ENCODE peak calls at places on chromosomes 12 and 14, in ten cellular contexts. N is GM12865, V is right lobe of liver, O is endodermal cell, W is OCI-LY7, J is H7, E is brain microvascular endothelial cell, Y is dorsolateral prefrontal cortex, X is Panc1, T is lower lobe of right lung. F is an unnamed sample.

GRCh38 chr12:57381693-57382220 is 49.1 kb downstream of the R3HDM2 start:
- DNase-seq in X (no peak), V (no peak), O (no peak), T (no peak), J (no peak), W (no peak), E (peak), N (no peak), Y (no peak), F (no peak)

GRCh38 chr12:31353730-31354708 is 28.1 kb upstream of the SINHCAF start:
- DNase-seq in V (no peak), J (no peak), Y (no peak), T (no peak), W (peak), N (peak), X (no peak), E (no peak), O (no peak), F (no peak)

GRCh38 chr14:25953532-25954144 is 644.2 kb downstream of the NOVA1 start:
- DNase-seq in J (no peak), Y (peak), T (no peak), V (no peak), W (no peak), O (no peak), N (no peak), X (no peak), E (peak), F (no peak)

GRCh38 chr12:2384029-2384386 is 331.2 kb downstream of the CACNA1C start:
- DNase-seq in Y (no peak), X (no peak), W (no peak), N (no peak), J (no peak), T (no peak), V (no peak), E (no peak), O (no peak), F (no peak)

GRCh38 chr12:94174576-94174975 is 26.2 kb downstream of the PLXNC1 start:
- DNase-seq in T (peak), O (no peak), E (no peak), Y (no peak), W (peak), V (no peak), J (no peak), X (no peak), N (peak), F (peak)

GRCh38 chr14:101192661-101193000 is 289.1 kb upstream of the RTL1 start:
- DNase-seq in X (no peak), E (no peak), V (no peak), Y (no peak), W (no peak), T (no peak), N (no peak), J (no peak), O (no peak), F (no peak)

GRCh38 chr14:66380143-66380542 is 106.0 kb upstream of the CCDC196 start:
- DNase-seq in X (no peak), W (no peak), Y (no peak), T (no peak), V (no peak), J (no peak), N (no peak), E (no peak), O (no peak), F (no peak)

GRCh38 chr14:64549805-64550538 is at the start of gene PPP1R36:
- DNase-seq in N (peak), X (no peak), W (no peak), J (peak), Y (no peak), O (peak), V (peak), E (no peak), T (peak), F (no peak)

GRCh38 chr12:26798013-26798412 is 35.0 kb downstream of the ITPR2 start:
- DNase-seq in N (no peak), E (peak), O (no peak), J (no peak), Y (no peak), T (no peak), X (no peak), W (peak), V (no peak), F (peak)

GRCh38 chr12:94731733-94732360 is 81.5 kb upstream of the TMCC3 start:
- DNase-seq in T (no peak), J (no peak), Y (no peak), X (no peak), E (no peak), O (peak), V (no peak), N (no peak), W (no peak), F (no peak)

GRCh38 chr14:68813318-68813838 is 20.5 kb upstream of the ZFP36L1 start:
- DNase-seq in X (no peak), N (no peak), T (no peak), J (no peak), W (no peak), V (no peak), E (no peak), O (peak), Y (no peak), F (no peak)
- H3K4me3 ChIP-seq in X (no peak), N (no peak), T (no peak), J (no peak), W (peak), V (no peak), E (no peak), O (no peak), Y (no peak), F (no peak)

DNA sequence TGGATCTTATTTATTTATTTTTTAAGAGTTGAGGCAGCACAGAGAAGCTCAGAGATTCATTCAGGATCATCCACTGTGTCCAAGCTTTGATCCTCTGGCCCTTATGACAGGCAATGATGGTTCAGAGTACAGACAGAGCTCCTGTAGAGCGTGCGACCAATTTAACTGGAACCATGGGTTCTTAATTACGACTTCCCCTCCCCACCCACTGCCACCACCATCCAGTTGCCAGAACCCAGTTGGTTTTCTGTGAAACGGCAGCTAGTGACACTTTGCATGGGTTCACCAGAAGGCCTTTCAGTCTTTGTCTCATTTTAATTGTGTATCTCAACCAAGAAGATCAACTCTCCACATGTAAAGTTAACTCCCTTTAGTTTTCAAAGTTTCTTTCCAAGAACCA is 478.2 kb downstream of the ZFP36L1 start:
- DNase-seq in E (no peak), O (no peak), X (no peak), W (no peak), N (no peak), J (no peak), V (no peak), T (no peak), Y (no peak), F (no peak)
- H3K4me3 ChIP-seq in E (no peak), O (no peak), X (no peak), W (no peak), N (no peak), J (no peak), V (no peak), T (no peak), Y (no peak), F (no peak)

DNA sequence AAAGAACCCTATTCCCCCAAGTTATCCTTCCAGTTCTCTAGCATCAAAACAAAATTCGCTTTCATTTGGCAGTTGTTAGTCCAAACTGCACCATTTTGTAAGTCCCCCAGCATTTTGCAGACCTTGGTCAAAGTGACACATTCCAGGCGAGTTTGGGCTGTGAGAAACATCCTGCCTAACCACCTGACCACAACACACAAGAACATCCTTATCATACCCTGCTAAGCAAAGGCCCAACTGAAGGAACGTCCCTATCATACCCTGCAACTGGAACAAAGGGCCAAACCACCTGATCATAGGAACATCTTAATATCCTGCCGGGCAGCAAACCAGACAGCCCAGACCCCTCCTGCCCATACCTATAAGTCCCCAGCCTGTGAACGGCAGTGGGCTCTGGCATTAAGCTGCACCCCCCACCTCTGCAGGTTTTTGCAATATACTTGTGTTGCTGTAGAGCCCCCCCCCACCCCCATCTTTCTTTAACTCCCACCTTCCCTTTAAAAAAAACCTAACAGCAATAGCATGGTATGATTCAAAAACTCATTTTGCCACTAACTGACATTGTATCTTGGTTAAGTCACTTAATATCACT is 2.7 kb downstream of the PCNX4 start:
- DNase-seq in V (no peak), E (peak), O (peak), N (peak), T (no peak), J (no peak), W (peak), Y (no peak), X (no peak), F (peak)
- H3K4me3 ChIP-seq in V (no peak), E (peak), O (peak), N (peak), T (no peak), J (no peak), W (peak), Y (peak), X (peak), F (peak)

GRCh38 chr12:32754101-32754500 is 1.6 kb downstream of the YARS2 start:
- DNase-seq in Y (no peak), E (no peak), O (no peak), V (no peak), X (no peak), T (no peak), N (no peak), W (no peak), J (no peak), F (no peak)
- H3K4me3 ChIP-seq in Y (peak), E (peak), O (peak), V (no peak), X (peak), T (peak), N (peak), W (peak), J (peak), F (peak)

GRCh38 chr12:76312314-76312713 is 35.9 kb downstream of the BBS10 start:
- DNase-seq in J (peak), T (no peak), N (no peak), X (no peak), E (no peak), O (peak), Y (no peak), W (no peak), V (no peak), F (no peak)

GRCh38 chr12:76316468-76316867 is 31.7 kb downstream of the BBS10 start:
- DNase-seq in E (no peak), Y (no peak), N (no peak), O (peak), W (no peak), J (no peak), X (no peak), V (no peak), T (no peak), F (no peak)

GRCh38 chr12:76311796-76312195 is 36.4 kb downstream of the BBS10 start:
- DNase-seq in E (peak), X (no peak), N (no peak), T (no peak), Y (no peak), J (no peak), O (no peak), V (no peak), W (no peak), F (no peak)

GRCh38 chr12:76310110-76310509 is 38.1 kb downstream of the BBS10 start:
- DNase-seq in E (peak), N (no peak), V (no peak), W (no peak), Y (no peak), X (no peak), J (no peak), T (no peak), O (no peak), F (no peak)

GRCh38 chr12:76313289-76313688 is 34.9 kb downstream of the BBS10 start:
- DNase-seq in J (peak), O (peak), V (no peak), N (no peak), X (no peak), T (no peak), Y (no peak), E (no peak), W (no peak), F (no peak)
- H3K4me3 ChIP-seq in J (no peak), O (no peak), V (no peak), N (no peak), X (no peak), T (no peak), Y (no peak), E (no peak), W (no peak), F (no peak)

F was measured in Jurkat, Clone E6-1.